ENCODE peak calls at places on chromosomes 12 and 14, in four cellular contexts. One of them, this sample, is unnamed.

GRCh38 chr14:90755661-90756304 is 60.4 kb downstream of the TTC7B start:
- DNase-seq in CD4-positive, alpha-beta T cell: no peak
- DNase-seq in CD8-positive, alpha-beta memory T cell: no peak
- DNase-seq in small intestine: no peak
- DNase-seq in this sample: no peak

GRCh38 chr14:95260537-95261440 is 58.9 kb downstream of the CLMN start:
- DNase-seq in CD4-positive, alpha-beta T cell: no peak
- DNase-seq in CD8-positive, alpha-beta memory T cell: no peak
- DNase-seq in small intestine: no peak
- DNase-seq in this sample: no peak

GRCh38 chr12:57459750-57460400 is at the start of gene GLI1:
- DNase-seq in CD4-positive, alpha-beta T cell: no peak
- DNase-seq in CD8-positive, alpha-beta memory T cell: no peak
- DNase-seq in small intestine: no peak
- DNase-seq in this sample: peak; percentile 44

GRCh38 chr14:30387856-30388255 is 171.1 kb upstream of the G2E3 start:
- DNase-seq in CD4-positive, alpha-beta T cell: no peak
- DNase-seq in CD8-positive, alpha-beta memory T cell: no peak
- DNase-seq in small intestine: no peak
- DNase-seq in this sample: no peak

GRCh38 chr12:30719060-30719459 is 23.4 kb upstream of the IPO8 start:
- DNase-seq in CD4-positive, alpha-beta T cell: no peak
- DNase-seq in CD8-positive, alpha-beta memory T cell: no peak
- DNase-seq in small intestine: no peak
- DNase-seq in this sample: no peak

GRCh38 chr12:1716911-1717310 is 26.0 kb downstream of the ADIPOR2 start:
- DNase-seq in CD4-positive, alpha-beta T cell: no peak
- DNase-seq in CD8-positive, alpha-beta memory T cell: no peak
- DNase-seq in small intestine: no peak
- DNase-seq in this sample: no peak

GRCh38 chr14:77638738-77639137 is 22.3 kb upstream of the SPTLC2 start:
- DNase-seq in CD4-positive, alpha-beta T cell: no peak
- DNase-seq in CD8-positive, alpha-beta memory T cell: no peak
- DNase-seq in small intestine: peak; percentile 75
- DNase-seq in this sample: no peak

GRCh38 chr14:44854114-44854513 is 107.6 kb downstream of the KLHL28 start:
- DNase-seq in CD4-positive, alpha-beta T cell: no peak
- DNase-seq in CD8-positive, alpha-beta memory T cell: no peak
- DNase-seq in small intestine: no peak
- DNase-seq in this sample: no peak

GRCh38 chr14:96583605-96584041 is 81.4 kb downstream of the PAPOLA start:
- DNase-seq in CD4-positive, alpha-beta T cell: no peak
- DNase-seq in CD8-positive, alpha-beta memory T cell: no peak
- DNase-seq in small intestine: no peak
- DNase-seq in this sample: no peak

GRCh38 chr12:7354521-7354920 is 50.6 kb downstream of the ACSM4 start:
- DNase-seq in CD4-positive, alpha-beta T cell: no peak
- DNase-seq in CD8-positive, alpha-beta memory T cell: no peak
- DNase-seq in small intestine: no peak
- DNase-seq in this sample: no peak

GRCh38 chr12:57268264-57268663 is 17.3 kb upstream of the STAC3 start:
- DNase-seq in CD4-positive, alpha-beta T cell: no peak
- DNase-seq in CD8-positive, alpha-beta memory T cell: no peak
- DNase-seq in small intestine: no peak
- DNase-seq in this sample: no peak

GRCh38 chr12:41531147-41531829 is 343.2 kb downstream of the PDZRN4 start:
- DNase-seq in CD4-positive, alpha-beta T cell: no peak
- DNase-seq in CD8-positive, alpha-beta memory T cell: no peak
- DNase-seq in small intestine: no peak
- DNase-seq in this sample: peak; percentile 15

GRCh38 chr14:61281186-61281676 is at the start of gene TMEM30B:
- DNase-seq in CD4-positive, alpha-beta T cell: peak; percentile 19
- DNase-seq in CD8-positive, alpha-beta memory T cell: peak; percentile 16
- DNase-seq in small intestine: peak; percentile 98
- DNase-seq in this sample: peak; percentile 32

GRCh38 chr14:81591266-81591665 is 57.6 kb upstream of the SEL1L start:
- DNase-seq in CD4-positive, alpha-beta T cell: no peak
- DNase-seq in CD8-positive, alpha-beta memory T cell: no peak
- DNase-seq in small intestine: no peak
- DNase-seq in this sample: no peak

GRCh38 chr12:61566183-61566582 is 694.0 kb upstream of the USP15 start:
- DNase-seq in CD4-positive, alpha-beta T cell: no peak
- DNase-seq in CD8-positive, alpha-beta memory T cell: no peak
- DNase-seq in small intestine: no peak
- DNase-seq in this sample: no peak

GRCh38 chr14:104799239-104799599 is 1.7 kb upstream of the ZBTB42 start:
- DNase-seq in CD4-positive, alpha-beta T cell: no peak
- DNase-seq in CD8-positive, alpha-beta memory T cell: no peak
- DNase-seq in small intestine: no peak
- DNase-seq in this sample: no peak

GRCh38 chr14:75866981-75867380 is 114.8 kb downstream of the TGFB3 start:
- DNase-seq in CD4-positive, alpha-beta T cell: no peak
- DNase-seq in CD8-positive, alpha-beta memory T cell: no peak
- DNase-seq in small intestine: no peak
- DNase-seq in this sample: no peak
- H3K27ac ChIP-seq in CD4-positive, alpha-beta T cell: no peak overlapping the region
- H3K27ac ChIP-seq in CD8-positive, alpha-beta memory T cell: no peak overlapping the region
- H3K27ac ChIP-seq in small intestine: no peak overlapping the region
- H3K27ac ChIP-seq in this sample: no peak overlapping the region

GRCh38 chr12:51706206-51706605 is 115.2 kb downstream of the SCN8A start:
- DNase-seq in CD4-positive, alpha-beta T cell: no peak
- DNase-seq in CD8-positive, alpha-beta memory T cell: no peak
- DNase-seq in small intestine: no peak
- DNase-seq in this sample: no peak
- H3K27ac ChIP-seq in CD4-positive, alpha-beta T cell: no peak overlapping the region
- H3K27ac ChIP-seq in CD8-positive, alpha-beta memory T cell: no peak overlapping the region
- H3K27ac ChIP-seq in small intestine: no peak overlapping the region
- H3K27ac ChIP-seq in this sample: no peak overlapping the region

GRCh38 chr14:68442828-68443460 is 349.9 kb downstream of the ZFP36L1 start:
- DNase-seq in CD4-positive, alpha-beta T cell: no peak
- DNase-seq in CD8-positive, alpha-beta memory T cell: no peak
- DNase-seq in small intestine: no peak
- DNase-seq in this sample: peak; percentile 27

GRCh38 chr14:68446243-68447040 is 346.4 kb downstream of the ZFP36L1 start:
- DNase-seq in CD4-positive, alpha-beta T cell: no peak
- DNase-seq in CD8-positive, alpha-beta memory T cell: no peak
- DNase-seq in small intestine: no peak
- DNase-seq in this sample: no peak

GRCh38 chr14:68447581-68448281 is 345.1 kb downstream of the ZFP36L1 start:
- DNase-seq in CD4-positive, alpha-beta T cell: no peak
- DNase-seq in CD8-positive, alpha-beta memory T cell: no peak
- DNase-seq in small intestine: no peak
- DNase-seq in this sample: no peak

GRCh38 chr14:68441532-68441931 is 351.3 kb downstream of the ZFP36L1 start:
- DNase-seq in CD4-positive, alpha-beta T cell: no peak
- DNase-seq in CD8-positive, alpha-beta memory T cell: no peak
- DNase-seq in small intestine: no peak
- DNase-seq in this sample: no peak

GRCh38 chr14:68444449-68445168 is 348.3 kb downstream of the ZFP36L1 start:
- DNase-seq in CD4-positive, alpha-beta T cell: no peak
- DNase-seq in CD8-positive, alpha-beta memory T cell: no peak
- DNase-seq in small intestine: peak; percentile 13
- DNase-seq in this sample: peak; percentile 46
- H3K27ac ChIP-seq in CD4-positive, alpha-beta T cell: no peak overlapping the region
- H3K27ac ChIP-seq in CD8-positive, alpha-beta memory T cell: no peak overlapping the region
- H3K27ac ChIP-seq in small intestine: no peak overlapping the region
- H3K27ac ChIP-seq in this sample: no peak overlapping the region

DNA sequence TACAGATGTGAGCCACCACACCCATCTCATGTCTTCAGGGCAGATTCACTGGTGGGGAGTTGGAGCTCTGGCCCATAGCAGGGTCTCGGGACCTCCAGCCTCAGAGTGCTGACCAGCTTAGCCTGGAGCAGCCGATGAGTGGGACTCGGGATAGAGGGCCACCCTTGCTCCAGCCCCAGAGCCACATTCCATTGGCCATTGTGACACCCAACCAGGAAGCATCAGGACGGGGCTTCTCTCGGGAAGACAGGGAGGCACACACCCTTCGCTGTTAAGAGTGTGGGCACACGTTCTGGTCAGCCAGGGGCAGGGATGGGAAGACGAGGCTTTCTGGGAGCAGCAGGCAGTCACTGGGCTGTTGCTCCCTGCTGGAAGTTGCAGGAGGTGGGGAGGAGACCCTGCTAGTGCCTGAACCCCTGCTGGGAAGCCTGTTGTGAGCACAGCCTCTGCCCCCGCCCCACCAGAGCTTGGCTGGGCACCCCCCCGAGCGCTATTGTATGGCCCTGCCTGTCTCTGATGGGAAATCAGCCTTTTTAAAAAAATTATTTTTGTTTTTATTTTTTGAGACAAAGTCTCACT is 1.6 kb downstream of the ADGRD1 start:
- DNase-seq in CD4-positive, alpha-beta T cell: no peak
- DNase-seq in CD8-positive, alpha-beta memory T cell: no peak
- DNase-seq in small intestine: no peak
- DNase-seq in this sample: no peak
- H3K27ac ChIP-seq in CD4-positive, alpha-beta T cell: no peak overlapping the region
- H3K27ac ChIP-seq in CD8-positive, alpha-beta memory T cell: no peak overlapping the region
- H3K27ac ChIP-seq in small intestine: no peak overlapping the region
- H3K27ac ChIP-seq in this sample: no peak overlapping the region

GRCh38 chr14:68946423-68946822 is 32.7 kb downstream of the ACTN1 start:
- DNase-seq in CD4-positive, alpha-beta T cell: no peak
- DNase-seq in CD8-positive, alpha-beta memory T cell: no peak
- DNase-seq in small intestine: no peak
- DNase-seq in this sample: no peak

GRCh38 chr14:68943107-68943506 is 36.0 kb downstream of the ACTN1 start:
- DNase-seq in CD4-positive, alpha-beta T cell: no peak
- DNase-seq in CD8-positive, alpha-beta memory T cell: no peak
- DNase-seq in small intestine: no peak
- DNase-seq in this sample: no peak

GRCh38 chr14:68945585-68946289 is 33.4 kb downstream of the ACTN1 start:
- DNase-seq in CD4-positive, alpha-beta T cell: no peak
- DNase-seq in CD8-positive, alpha-beta memory T cell: no peak
- DNase-seq in small intestine: peak; percentile 89
- DNase-seq in this sample: no peak

GRCh38 chr14:68944162-68944561 is 34.9 kb downstream of the ACTN1 start:
- DNase-seq in CD4-positive, alpha-beta T cell: no peak
- DNase-seq in CD8-positive, alpha-beta memory T cell: no peak
- DNase-seq in small intestine: no peak
- DNase-seq in this sample: no peak

DNA sequence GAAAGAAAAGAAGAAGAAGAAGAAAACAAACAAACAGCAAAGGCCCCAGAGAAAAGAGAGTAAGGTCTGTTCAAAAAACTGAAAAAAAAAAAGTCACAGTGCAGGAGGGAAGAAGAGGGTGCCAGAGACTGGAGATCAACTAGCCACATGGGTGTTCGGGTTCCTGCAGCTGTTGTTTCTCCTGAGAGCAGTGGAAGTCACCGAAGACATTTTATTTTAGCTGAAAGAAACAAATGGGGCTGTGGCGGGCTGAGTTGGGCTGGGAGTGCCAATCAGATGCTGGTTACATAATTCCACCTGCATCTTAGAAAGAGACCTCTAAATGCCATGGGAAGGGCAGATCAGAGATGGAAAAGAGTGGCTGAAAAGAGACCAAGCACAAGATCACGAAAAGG is 33.9 kb downstream of the ACTN1 start:
- DNase-seq in CD4-positive, alpha-beta T cell: no peak
- DNase-seq in CD8-positive, alpha-beta memory T cell: no peak
- DNase-seq in small intestine: no peak
- DNase-seq in this sample: no peak
- H3K27ac ChIP-seq in CD4-positive, alpha-beta T cell: peak overlapping the region; percentile 38
- H3K27ac ChIP-seq in CD8-positive, alpha-beta memory T cell: no peak overlapping the region
- H3K27ac ChIP-seq in small intestine: peak overlapping the region; percentile 37
- H3K27ac ChIP-seq in this sample: no peak overlapping the region